ENCODE peak calls at places on chromosomes 4 and X, in eight cellular contexts. R is tibial nerve, U is uterus, B is ovary, A is trophoblast cell, T is GM23338, X is psoas muscle, P is pancreas. G is an unnamed sample.
A peak's percentile ranks its signal among the peaks of the same experiment; 100 is the strongest.

GRCh38 chr4:169334335-169334734 is 63.6 kb upstream of the SH3RF1 start:
- DNase-seq in R (no peak), U (no peak), B (no peak), A (no peak), T (peak; percentile 70), X (no peak), P (no peak), G (peak; percentile 27)

GRCh38 chr4:17544205-17544604 is 29.2 kb downstream of the CLRN2 start:
- DNase-seq in R (no peak), U (no peak), B (no peak), A (peak; percentile 33), T (peak; percentile 46), X (no peak), P (no peak), G (no peak)

GRCh38 chrX:132426695-132427281 is 62.0 kb downstream of the MBNL3 start:
- DNase-seq in R (no peak), U (no peak), B (no peak), A (peak; percentile 56), T (no peak), X (no peak), P (no peak), G (no peak)

GRCh38 chr4:118352843-118353373 is at the start of gene PRSS12:
- DNase-seq in R (no peak), U (peak; percentile 22), B (peak; percentile 24), A (peak; percentile 67), T (peak; percentile 95), X (peak; percentile 60), P (peak; percentile 96), G (peak; percentile 48)

GRCh38 chrX:51855698-51856097 is 37.7 kb upstream of the MAGED1 start:
- DNase-seq in R (no peak), U (no peak), B (no peak), A (no peak), T (no peak), X (no peak), P (no peak), G (no peak)

GRCh38 chr4:88674565-88674964 is 23.1 kb downstream of the NAP1L5 start:
- DNase-seq in R (no peak), U (no peak), B (no peak), A (no peak), T (no peak), X (no peak), P (no peak), G (no peak)

GRCh38 chr4:158590219-158590618 is 68.5 kb downstream of the RXFP1 start:
- DNase-seq in R (no peak), U (no peak), B (no peak), A (no peak), T (no peak), X (no peak), P (no peak), G (no peak)

GRCh38 chr4:8647094-8647570 is 54.6 kb downstream of the CPZ start:
- DNase-seq in R (no peak), U (peak; percentile 3), B (peak; percentile 1), A (no peak), T (no peak), X (no peak), P (no peak), G (no peak)

GRCh38 chr4:80271806-80272205 is 5.3 kb downstream of the FGF5 start:
- DNase-seq in R (no peak), U (no peak), B (no peak), A (no peak), T (no peak), X (no peak), P (no peak), G (no peak)

GRCh38 chr4:149645790-149646189 is 169.9 kb downstream of the IQCM start:
- DNase-seq in R (no peak), U (no peak), B (no peak), A (no peak), T (peak; percentile 72), X (no peak), P (no peak), G (peak; percentile 37)

GRCh38 chr4:15455290-15455689 is 14.4 kb upstream of the CC2D2A start:
- DNase-seq in R (peak; percentile 58), U (peak; percentile 52), B (no peak), A (peak; percentile 74), T (no peak), X (peak; percentile 54), P (no peak), G (no peak)

GRCh38 chr4:81319657-81320056 is 104.6 kb upstream of the PRKG2 start:
- DNase-seq in R (no peak), U (no peak), B (no peak), A (no peak), T (no peak), X (no peak), P (no peak), G (no peak)

GRCh38 chr4:16224669-16225068 is 1.6 kb downstream of the TAPT1 start:
- DNase-seq in R (no peak), U (no peak), B (no peak), A (no peak), T (no peak), X (no peak), P (no peak), G (no peak)

GRCh38 chrX:107684956-107685385 is 56.7 kb downstream of the PRPS1 start:
- DNase-seq in R (peak; percentile 63), U (peak; percentile 65), B (peak; percentile 65), A (peak; percentile 6), T (peak; percentile 36), X (peak; percentile 64), P (no peak), G (no peak)

GRCh38 chrX:9687899-9688298 is 77.7 kb downstream of the GPR143 start:
- DNase-seq in R (no peak), U (no peak), B (no peak), A (no peak), T (no peak), X (no peak), P (no peak), G (no peak)

GRCh38 chrX:129493643-129494042 is 29.6 kb downstream of the SMARCA1 start:
- DNase-seq in R (no peak), U (no peak), B (no peak), A (no peak), T (no peak), X (no peak), P (no peak), G (no peak)

GRCh38 chr4:152104846-152105462 is 344.1 kb upstream of the GATB start:
- DNase-seq in R (no peak), U (no peak), B (no peak), A (no peak), T (no peak), X (no peak), P (no peak), G (no peak)

GRCh38 chr4:16140520-16141249 is 56.9 kb upstream of the PROM1 start:
- DNase-seq in R (no peak), U (no peak), B (no peak), A (peak; percentile 91), T (no peak), X (no peak), P (no peak), G (no peak)

GRCh38 chrX:41779058-41779564 is 55.1 kb downstream of the GPR82 start:
- DNase-seq in R (no peak), U (no peak), B (no peak), A (peak; percentile 3), T (no peak), X (no peak), P (no peak), G (no peak)

GRCh38 chr4:21451032-21451431 is 497.5 kb downstream of the KCNIP4 start:
- DNase-seq in R (no peak), U (no peak), B (no peak), A (no peak), T (no peak), X (no peak), P (no peak), G (no peak)
- H3K27ac ChIP-seq in R (no peak overlapping the region), U (no peak overlapping the region), B (no peak overlapping the region), A (no peak overlapping the region), T (no peak overlapping the region), X (no peak overlapping the region), P (no peak overlapping the region), G (no peak overlapping the region)

DNA sequence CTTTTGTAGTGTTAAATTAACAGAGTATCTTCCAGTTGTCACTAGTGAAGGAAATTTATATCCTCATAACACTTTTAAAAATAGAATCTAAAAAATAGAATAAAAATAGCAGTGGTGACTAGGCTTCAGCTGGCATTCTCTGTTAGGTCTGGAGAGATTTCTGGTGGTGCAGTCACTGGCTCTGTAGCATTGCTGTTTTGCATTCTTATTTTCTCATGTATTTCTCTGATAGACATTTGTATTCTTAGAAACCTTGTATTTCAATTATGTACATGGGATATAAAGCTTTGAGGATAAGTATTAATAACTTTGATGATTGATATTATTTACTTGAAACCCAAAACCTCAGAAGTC is 87.6 kb downstream of the TMEM131L start:
- DNase-seq in R (no peak), U (no peak), B (no peak), A (no peak), T (no peak), X (no peak), P (no peak), G (no peak)
- H3K4me1 ChIP-seq in R (no peaks in the 10 kb centered on the region), U (no peaks in the 10 kb centered on the region), B (peaks cover 3% of the 10 kb centered on the region), A (no peaks in the 10 kb centered on the region), T (no peaks in the 10 kb centered on the region), X (peaks cover 47% of the 10 kb centered on the region), P (peaks cover 13% of the 10 kb centered on the region), G (no peaks in the 10 kb centered on the region)

GRCh38 chr4:102598102-102598758 is 97.1 kb downstream of the NFKB1 start:
- DNase-seq in R (no peak), U (no peak), B (no peak), A (peak; percentile 85), T (no peak), X (no peak), P (no peak), G (no peak)

GRCh38 chr4:102593147-102593546 is 92.0 kb downstream of the NFKB1 start:
- DNase-seq in R (no peak), U (no peak), B (no peak), A (no peak), T (no peak), X (no peak), P (no peak), G (no peak)

GRCh38 chr4:102598759-102599379 is 97.7 kb downstream of the NFKB1 start:
- DNase-seq in R (no peak), U (no peak), B (no peak), A (peak; percentile 39), T (no peak), X (no peak), P (no peak), G (no peak)

GRCh38 chr4:102589743-102590142 is 88.6 kb downstream of the NFKB1 start:
- DNase-seq in R (no peak), U (no peak), B (no peak), A (no peak), T (no peak), X (no peak), P (no peak), G (no peak)

GRCh38 chr4:102594000-102594399 is 92.8 kb downstream of the NFKB1 start:
- DNase-seq in R (no peak), U (no peak), B (no peak), A (no peak), T (no peak), X (no peak), P (no peak), G (no peak)
- H3K36me3 ChIP-seq in R (no peaks in the 10 kb centered on the region), U (no peaks in the 10 kb centered on the region), B (no peaks in the 10 kb centered on the region), A (peaks cover 9% of the 10 kb centered on the region), T (no peaks in the 10 kb centered on the region), X (peaks cover 98% of the 10 kb centered on the region), P (peaks cover 43% of the 10 kb centered on the region), G (no peaks in the 10 kb centered on the region)

DNA sequence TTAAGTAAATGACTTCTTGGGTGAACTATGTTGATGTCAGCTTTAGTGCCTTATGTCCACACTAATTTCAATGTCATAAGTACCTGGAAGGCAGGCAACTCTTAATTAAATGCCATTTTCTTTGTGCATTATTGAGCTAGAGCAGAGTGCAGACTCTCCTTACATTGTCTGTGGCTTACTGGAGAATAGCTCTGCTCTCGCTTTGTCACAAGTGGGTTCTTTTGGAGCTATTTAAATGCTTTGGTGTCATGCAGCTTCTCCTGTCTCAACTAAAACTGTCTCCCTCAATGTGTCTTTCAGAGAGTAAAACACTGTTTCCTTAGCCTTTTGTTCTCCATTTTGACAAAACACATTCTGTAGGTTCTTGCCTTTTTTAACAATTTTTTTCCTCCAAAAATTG is 411.6 kb downstream of the STIM2 start:
- DNase-seq in R (no peak), U (no peak), B (no peak), A (no peak), T (no peak), X (no peak), P (no peak), G (no peak)
- H3K27ac ChIP-seq in R (no peak overlapping the region), U (no peak overlapping the region), B (no peak overlapping the region), A (no peak overlapping the region), T (no peak overlapping the region), X (no peak overlapping the region), P (no peak overlapping the region), G (no peak overlapping the region)

G was measured in iPS DF 6.9.